ENCODE peak calls at places on chromosomes 5 and 9, in six cellular contexts. X is WTC11, Z is AG04450, V is choroid plexus epithelial cell, J is psoas muscle, H is Calu3. M is an unnamed sample.

GRCh38 chr5:178421699-178422399 is 168.3 kb downstream of the COL23A1 start:
- DNase-seq in X (no peak), Z (no peak), V (no peak), J (no peak), H (no peak), M (no peak)

GRCh38 chr9:117415584-117415937 is 704 bp upstream of the ASTN2 start:
- DNase-seq in X (no peak), Z (no peak), V (no peak), J (no peak), H (no peak), M (no peak)

GRCh38 chr9:114123031-114123977 is 24.2 kb upstream of the KIF12 start:
- DNase-seq in X (no peak), Z (no peak), V (no peak), J (no peak), H (no peak), M (no peak)

GRCh38 chr5:15948225-15948624 is 231.4 kb downstream of the MARCHF11 start:
- DNase-seq in X (no peak), Z (no peak), V (peak), J (no peak), H (no peak), M (no peak)

GRCh38 chr5:143922718-143923117 is 110.8 kb downstream of the HMHB1 start:
- DNase-seq in X (no peak), Z (no peak), V (peak), J (peak), H (peak), M (no peak)

GRCh38 chr5:120388016-120388781 is 75.9 kb upstream of the PRR16 start:
- DNase-seq in X (no peak), Z (peak), V (peak), J (no peak), H (no peak), M (peak)

GRCh38 chr9:78866228-78867132 is 569.6 kb downstream of the PSAT1 start:
- DNase-seq in X (no peak), Z (peak), V (peak), J (no peak), H (no peak), M (peak)

GRCh38 chr5:168885324-168886120 is 306.4 kb upstream of the PANK3 start:
- DNase-seq in X (no peak), Z (no peak), V (no peak), J (no peak), H (no peak), M (no peak)

GRCh38 chr5:160048131-160048530 is 39.2 kb downstream of the TTC1 start:
- DNase-seq in X (no peak), Z (no peak), V (no peak), J (peak), H (no peak), M (no peak)

GRCh38 chr9:113857875-113858274 is 18.2 kb upstream of the ZNF618 start:
- DNase-seq in X (no peak), Z (no peak), V (no peak), J (no peak), H (no peak), M (no peak)

GRCh38 chr5:14489643-14490042 is 91.9 kb upstream of the OTULINL start:
- DNase-seq in X (no peak), Z (no peak), V (no peak), J (no peak), H (no peak), M (no peak)

GRCh38 chr5:145811834-145812625 is 23.1 kb downstream of the PRELID2 start:
- DNase-seq in X (no peak), Z (no peak), V (peak), J (no peak), H (no peak), M (no peak)

GRCh38 chr5:146005264-146005663 is 68.9 kb downstream of the SH3RF2 start:
- DNase-seq in X (no peak), Z (no peak), V (no peak), J (no peak), H (no peak), M (no peak)

GRCh38 chr5:914174-914573 is 21.5 kb downstream of the TRIP13 start:
- DNase-seq in X (no peak), Z (no peak), V (no peak), J (no peak), H (no peak), M (no peak)

GRCh38 chr5:78793907-78794687 is 145.5 kb upstream of the LHFPL2 start:
- DNase-seq in X (no peak), Z (no peak), V (no peak), J (no peak), H (no peak), M (no peak)

GRCh38 chr9:95780121-95780520 is 95.4 kb upstream of the ERCC6L2 start:
- DNase-seq in X (no peak), Z (no peak), V (no peak), J (no peak), H (no peak), M (no peak)

GRCh38 chr5:142221091-142221860 is 103.5 kb downstream of the SPRY4 start:
- DNase-seq in X (no peak), Z (no peak), V (peak), J (no peak), H (no peak), M (no peak)

GRCh38 chr5:1256776-1257175 is 31.6 kb downstream of the SLC6A18 start:
- DNase-seq in X (no peak), Z (no peak), V (no peak), J (no peak), H (no peak), M (no peak)

GRCh38 chr5:149685494-149685893 is 44.6 kb upstream of the PPARGC1B start:
- DNase-seq in X (no peak), Z (no peak), V (no peak), J (no peak), H (no peak), M (no peak)

GRCh38 chr5:160539431-160539830 is 117.8 kb downstream of the PTTG1 start:
- DNase-seq in X (no peak), Z (no peak), V (no peak), J (no peak), H (no peak), M (no peak)

GRCh38 chr5:73596705-73597328 is 29.2 kb upstream of the ARHGEF28 start:
- DNase-seq in X (peak), Z (no peak), V (peak), J (no peak), H (peak), M (peak)

GRCh38 chr5:157761690-157762611 is 18.4 kb downstream of the LSM11 start:
- DNase-seq in X (no peak), Z (no peak), V (peak), J (no peak), H (peak), M (peak)

GRCh38 chr9:82153032-82153431 is 164.5 kb downstream of the SPATA31D1 start:
- DNase-seq in X (no peak), Z (no peak), V (no peak), J (no peak), H (no peak), M (no peak)

GRCh38 chr9:78261403-78262001 is 25.6 kb downstream of the CEP78 start:
- DNase-seq in X (no peak), Z (peak), V (peak), J (no peak), H (no peak), M (no peak)

GRCh38 chr9:68979538-68980314 is 34.2 kb downstream of the PRKACG start:
- DNase-seq in X (no peak), Z (no peak), V (no peak), J (no peak), H (no peak), M (no peak)

GRCh38 chr9:113349434-113350337 is at the start of gene BSPRY:
- DNase-seq in X (peak), Z (no peak), V (no peak), J (no peak), H (peak), M (no peak)

GRCh38 chr9:88593537-88594185 is 58.7 kb downstream of the NXNL2 start:
- DNase-seq in X (no peak), Z (no peak), V (peak), J (no peak), H (peak), M (no peak)
- TF ChIP-seq CTCF in X (peak), Z (peak), V (peak), J (peak), H (peak), M (peak)

GRCh38 chr9:73050062-73050814 is 97.4 kb upstream of the ALDH1A1 start:
- DNase-seq in X (no peak), Z (no peak), V (peak), J (no peak), H (no peak), M (no peak)
- TF ChIP-seq CTCF in X (no peak), Z (no peak), V (peak), J (no peak), H (no peak), M (no peak)

DNA sequence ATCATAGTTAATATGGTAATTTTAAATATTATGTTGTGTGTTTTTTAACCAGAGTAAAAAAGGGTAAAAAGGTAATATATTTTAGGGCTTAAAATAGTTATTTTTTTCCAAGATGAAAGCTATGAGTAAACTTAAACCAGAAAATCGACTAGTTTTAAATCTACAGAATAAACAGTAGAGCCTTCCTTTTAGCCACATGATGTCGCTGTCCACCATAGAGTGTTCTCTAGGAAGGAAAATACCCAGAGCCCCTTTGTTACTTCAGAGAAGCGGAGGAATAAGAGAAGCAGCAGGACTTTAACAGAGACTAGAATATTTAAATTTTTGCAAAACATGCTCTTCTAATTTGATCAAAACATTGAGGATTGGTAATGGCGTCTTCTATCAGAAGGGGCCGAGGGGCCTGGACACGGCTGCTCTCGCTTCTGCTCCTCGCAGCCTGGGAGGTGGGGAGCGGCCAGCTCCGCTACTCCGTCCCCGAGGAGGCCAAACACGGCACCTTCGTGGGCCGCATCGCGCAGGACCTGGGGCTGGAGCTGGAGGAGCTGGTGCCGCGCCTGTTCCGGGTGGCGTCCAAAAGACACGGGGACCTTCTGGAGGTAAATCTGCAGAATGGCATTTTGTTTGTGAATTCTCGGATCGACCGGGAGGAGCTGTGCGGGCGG is at the start of gene PCDHA2:
- DNase-seq in X (no peak), Z (no peak), V (no peak), J (no peak), H (no peak), M (no peak)
- TF ChIP-seq CTCF in X (peak), Z (no peak), V (no peak), J (no peak), H (no peak), M (peak)

GRCh38 chr5:123364443-123364842 is 58.8 kb downstream of the CEP120 start:
- DNase-seq in X (no peak), Z (peak), V (peak), J (no peak), H (no peak), M (no peak)

GRCh38 chr5:123369371-123369968 is 53.7 kb downstream of the CEP120 start:
- DNase-seq in X (no peak), Z (no peak), V (no peak), J (no peak), H (no peak), M (no peak)

GRCh38 chr5:123365163-123365562 is 58.0 kb downstream of the CEP120 start:
- DNase-seq in X (no peak), Z (no peak), V (peak), J (no peak), H (no peak), M (no peak)

GRCh38 chr5:123371575-123372179 is 51.5 kb downstream of the CEP120 start:
- DNase-seq in X (peak), Z (no peak), V (peak), J (peak), H (peak), M (no peak)

GRCh38 chr5:123367739-123368138 is 55.5 kb downstream of the CEP120 start:
- DNase-seq in X (no peak), Z (no peak), V (peak), J (no peak), H (no peak), M (no peak)
- TF ChIP-seq CTCF in X (no peak), Z (peak), V (peak), J (peak), H (peak), M (no peak)

GRCh38 chr9:4755026-4755609 is 14.1 kb upstream of the AK3 start:
- DNase-seq in X (no peak), Z (no peak), V (no peak), J (no peak), H (no peak), M (no peak)

GRCh38 chr9:4746278-4746677 is 5.3 kb upstream of the AK3 start:
- DNase-seq in X (no peak), Z (no peak), V (no peak), J (no peak), H (no peak), M (no peak)

GRCh38 chr9:4748612-4749011 is 7.6 kb upstream of the AK3 start:
- DNase-seq in X (no peak), Z (no peak), V (no peak), J (no peak), H (no peak), M (no peak)

GRCh38 chr9:4750021-4750673 is 9.1 kb upstream of the AK3 start:
- DNase-seq in X (no peak), Z (peak), V (peak), J (no peak), H (no peak), M (no peak)
- TF ChIP-seq CTCF in X (peak), Z (peak), V (peak), J (peak), H (no peak), M (peak)

M was measured in HFF-Myc.